ENCODE peak calls at places on chromosomes 5 and 9, in seven cellular contexts. K is stimulated activated CD4-positive, alpha-beta T cell treated with anti-CD3 and anti-CD28 coated beads, Interleukin-4, amount 100 ng/mL, for 1 hour; J is NB4; I is left cardiac atrium; R is posterior vena cava; N is A549; Z is brain microvascular endothelial cell. T is an unnamed sample.

GRCh38 chr9:131116281-131117101 is 8.9 kb upstream of the NUP214 start:
- DNase-seq in K (no peak), J (no peak), I (peak; percentile 71), R (peak; percentile 72), N (no peak), Z (no peak), T (no peak)

GRCh38 chr5:154732212-154732611 is 23.0 kb upstream of the LARP1 start:
- DNase-seq in K (no peak), J (no peak), I (no peak), R (no peak), N (no peak), Z (no peak), T (no peak)

GRCh38 chr9:11726659-11727058 is 966.5 kb upstream of the TYRP1 start:
- DNase-seq in K (no peak), J (no peak), I (no peak), R (no peak), N (no peak), Z (no peak), T (no peak)

GRCh38 chr9:128972956-128973355 is 25.5 kb downstream of the NUP188 start:
- DNase-seq in K (no peak), J (no peak), I (no peak), R (no peak), N (peak; percentile 32), Z (peak; percentile 71), T (no peak)

GRCh38 chr9:28234133-28234898 is 661.0 kb upstream of the C9orf72 start:
- DNase-seq in K (no peak), J (peak; percentile 22), I (no peak), R (no peak), N (no peak), Z (peak; percentile 34), T (no peak)

GRCh38 chr5:129096382-129096991 is 1.9 kb downstream of the ISOC1 start:
- DNase-seq in K (no peak), J (no peak), I (no peak), R (no peak), N (peak; percentile 6), Z (no peak), T (no peak)

GRCh38 chr5:112614285-112614684 is 123.4 kb upstream of the APC start:
- DNase-seq in K (no peak), J (no peak), I (no peak), R (no peak), N (no peak), Z (no peak), T (no peak)

GRCh38 chr9:84819446-84819845 is 149.9 kb downstream of the NTRK2 start:
- DNase-seq in K (no peak), J (no peak), I (no peak), R (no peak), N (no peak), Z (no peak), T (no peak)

GRCh38 chr5:80871541-80871961 is 88.6 kb upstream of the RASGRF2 start:
- DNase-seq in K (no peak), J (no peak), I (no peak), R (no peak), N (peak; percentile 10), Z (peak; percentile 59), T (no peak)

GRCh38 chr5:35781181-35781580 is 75.5 kb upstream of the IL7R start:
- DNase-seq in K (no peak), J (no peak), I (no peak), R (no peak), N (no peak), Z (no peak), T (no peak)

GRCh38 chr5:79956173-79956670 is 34.8 kb downstream of the MTX3 start:
- DNase-seq in K (no peak), J (no peak), I (no peak), R (no peak), N (peak; percentile 10), Z (peak; percentile 33), T (no peak)

GRCh38 chr9:130689937-130690700 is 3.5 kb upstream of the EXOSC2 start:
- DNase-seq in K (no peak), J (peak; percentile 89), I (peak; percentile 56), R (no peak), N (peak; percentile 93), Z (peak; percentile 71), T (no peak)

GRCh38 chr5:18091758-18092157 is 457.5 kb downstream of the TAF11L14 start:
- DNase-seq in K (no peak), J (no peak), I (no peak), R (no peak), N (no peak), Z (no peak), T (no peak)

GRCh38 chr9:27431573-27431972 is 92.5 kb upstream of the IFNK start:
- DNase-seq in K (no peak), J (no peak), I (no peak), R (no peak), N (no peak), Z (no peak), T (no peak)

GRCh38 chr5:141849371-141850182 is 28.6 kb downstream of the PCDH1 start:
- DNase-seq in K (peak; percentile 72), J (peak; percentile 35), I (peak; percentile 91), R (peak; percentile 94), N (peak; percentile 90), Z (peak; percentile 47), T (peak; percentile 81)

GRCh38 chr5:10351199-10351881 is 2.2 kb upstream of the MARCHF6 start:
- DNase-seq in K (no peak), J (peak; percentile 31), I (no peak), R (no peak), N (no peak), Z (peak; percentile 90), T (no peak)

GRCh38 chr5:131943914-131944313 is 1.5 kb downstream of the MEIKIN start:
- DNase-seq in K (no peak), J (peak; percentile 16), I (no peak), R (no peak), N (no peak), Z (no peak), T (no peak)

GRCh38 chr5:80043187-80043586 is 8.0 kb downstream of the THBS4 start:
- DNase-seq in K (no peak), J (no peak), I (no peak), R (no peak), N (no peak), Z (no peak), T (no peak)

GRCh38 chr5:151034422-151035379 is 14.3 kb downstream of the GPX3 start:
- DNase-seq in K (no peak), J (no peak), I (no peak), R (no peak), N (no peak), Z (no peak), T (no peak)

GRCh38 chr5:137442660-137443059 is 56.5 kb downstream of the SPOCK1 start:
- DNase-seq in K (no peak), J (no peak), I (no peak), R (no peak), N (no peak), Z (no peak), T (no peak)

GRCh38 chr5:157030692-157031091 is 28.2 kb downstream of the HAVCR1 start:
- DNase-seq in K (no peak), J (no peak), I (no peak), R (no peak), N (no peak), Z (no peak), T (no peak)

GRCh38 chr5:81035522-81035921 is 75.4 kb downstream of the RASGRF2 start:
- DNase-seq in K (no peak), J (no peak), I (no peak), R (no peak), N (no peak), Z (no peak), T (no peak)

GRCh38 chr9:15423328-15423985 is 781 bp downstream of the SNAPC3 start:
- DNase-seq in K (no peak), J (peak; percentile 59), I (no peak), R (no peak), N (no peak), Z (peak; percentile 22), T (no peak)

GRCh38 chr5:82931110-82931509 is 146.1 kb downstream of the TMEM167A start:
- DNase-seq in K (no peak), J (no peak), I (no peak), R (no peak), N (no peak), Z (peak; percentile 35), T (no peak)